ENCODE peak calls at places on chromosome 21, in six cellular contexts. One of them, this sample, is unnamed.

GRCh38 chr21:38303300-38303699 is 46.5 kb downstream of the KCNJ15 start:
- DNase-seq in neural progenitor cell: no peak
- DNase-seq in activated CD4-positive, alpha-beta T cell treated with anti-CD3 and anti-CD28 coated beads, Interleukin-2, amount 50 U/mL, for 1 hour: no peak
- DNase-seq in amniotic stem cell: peak
- DNase-seq in T-helper 1 cell: no peak
- DNase-seq in GM12865: no peak
- DNase-seq in this sample: no peak

GRCh38 chr21:36704958-36705678 is 6.2 kb downstream of the SIM2 start:
- DNase-seq in neural progenitor cell: peak
- DNase-seq in GM12865: no peak
- DNase-seq in amniotic stem cell: no peak
- DNase-seq in T-helper 1 cell: no peak
- DNase-seq in activated CD4-positive, alpha-beta T cell treated with anti-CD3 and anti-CD28 coated beads, Interleukin-2, amount 50 U/mL, for 1 hour: no peak
- DNase-seq in this sample: peak

GRCh38 chr21:44734841-44735240 is 23.5 kb upstream of the TSPEAR start:
- DNase-seq in neural progenitor cell: no peak
- DNase-seq in activated CD4-positive, alpha-beta T cell treated with anti-CD3 and anti-CD28 coated beads, Interleukin-2, amount 50 U/mL, for 1 hour: no peak
- DNase-seq in GM12865: no peak
- DNase-seq in T-helper 1 cell: no peak
- DNase-seq in amniotic stem cell: no peak
- DNase-seq in this sample: no peak

GRCh38 chr21:43997766-43998742 is 14.1 kb upstream of the TRAPPC10 start:
- DNase-seq in GM12865: no peak
- DNase-seq in activated CD4-positive, alpha-beta T cell treated with anti-CD3 and anti-CD28 coated beads, Interleukin-2, amount 50 U/mL, for 1 hour: no peak
- DNase-seq in T-helper 1 cell: no peak
- DNase-seq in neural progenitor cell: no peak
- DNase-seq in amniotic stem cell: no peak
- DNase-seq in this sample: no peak

GRCh38 chr21:26438976-26439375 is 134.1 kb downstream of the CYYR1 start:
- DNase-seq in activated CD4-positive, alpha-beta T cell treated with anti-CD3 and anti-CD28 coated beads, Interleukin-2, amount 50 U/mL, for 1 hour: no peak
- DNase-seq in T-helper 1 cell: no peak
- DNase-seq in neural progenitor cell: no peak
- DNase-seq in amniotic stem cell: no peak
- DNase-seq in GM12865: no peak
- DNase-seq in this sample: no peak

GRCh38 chr21:38349111-38349746 is 92.4 kb downstream of the KCNJ15 start:
- DNase-seq in amniotic stem cell: peak
- DNase-seq in T-helper 1 cell: no peak
- DNase-seq in neural progenitor cell: no peak
- DNase-seq in GM12865: no peak
- DNase-seq in activated CD4-positive, alpha-beta T cell treated with anti-CD3 and anti-CD28 coated beads, Interleukin-2, amount 50 U/mL, for 1 hour: no peak
- DNase-seq in this sample: no peak

GRCh38 chr21:39444406-39445145 is 1.0 kb downstream of the LCA5L start:
- DNase-seq in GM12865: no peak
- DNase-seq in T-helper 1 cell: no peak
- DNase-seq in amniotic stem cell: peak
- DNase-seq in activated CD4-positive, alpha-beta T cell treated with anti-CD3 and anti-CD28 coated beads, Interleukin-2, amount 50 U/mL, for 1 hour: no peak
- DNase-seq in neural progenitor cell: peak
- DNase-seq in this sample: peak

GRCh38 chr21:29145354-29145782 is 14.9 kb downstream of the MAP3K7CL start:
- DNase-seq in amniotic stem cell: peak
- DNase-seq in neural progenitor cell: no peak
- DNase-seq in activated CD4-positive, alpha-beta T cell treated with anti-CD3 and anti-CD28 coated beads, Interleukin-2, amount 50 U/mL, for 1 hour: no peak
- DNase-seq in T-helper 1 cell: no peak
- DNase-seq in GM12865: no peak
- DNase-seq in this sample: no peak

GRCh38 chr21:38472709-38473108 is 25.6 kb downstream of the ERG start:
- DNase-seq in amniotic stem cell: no peak
- DNase-seq in GM12865: no peak
- DNase-seq in activated CD4-positive, alpha-beta T cell treated with anti-CD3 and anti-CD28 coated beads, Interleukin-2, amount 50 U/mL, for 1 hour: no peak
- DNase-seq in neural progenitor cell: no peak
- DNase-seq in T-helper 1 cell: no peak
- DNase-seq in this sample: peak

GRCh38 chr21:30207252-30207579 is 8.7 kb downstream of the CLDN8 start:
- DNase-seq in activated CD4-positive, alpha-beta T cell treated with anti-CD3 and anti-CD28 coated beads, Interleukin-2, amount 50 U/mL, for 1 hour: no peak
- DNase-seq in T-helper 1 cell: no peak
- DNase-seq in GM12865: no peak
- DNase-seq in amniotic stem cell: no peak
- DNase-seq in neural progenitor cell: no peak
- DNase-seq in this sample: no peak

GRCh38 chr21:43861716-43862115 is 3.3 kb upstream of the AGPAT3 start:
- DNase-seq in activated CD4-positive, alpha-beta T cell treated with anti-CD3 and anti-CD28 coated beads, Interleukin-2, amount 50 U/mL, for 1 hour: no peak
- DNase-seq in GM12865: no peak
- DNase-seq in neural progenitor cell: no peak
- DNase-seq in T-helper 1 cell: no peak
- DNase-seq in amniotic stem cell: no peak
- DNase-seq in this sample: no peak

GRCh38 chr21:38716942-38717341 is 88.8 kb upstream of the ETS2 start:
- DNase-seq in T-helper 1 cell: no peak
- DNase-seq in amniotic stem cell: no peak
- DNase-seq in activated CD4-positive, alpha-beta T cell treated with anti-CD3 and anti-CD28 coated beads, Interleukin-2, amount 50 U/mL, for 1 hour: no peak
- DNase-seq in GM12865: no peak
- DNase-seq in neural progenitor cell: no peak
- DNase-seq in this sample: no peak

GRCh38 chr21:41349607-41350390 is 12.0 kb upstream of the MX2 start:
- DNase-seq in neural progenitor cell: no peak
- DNase-seq in GM12865: no peak
- DNase-seq in amniotic stem cell: no peak
- DNase-seq in T-helper 1 cell: no peak
- DNase-seq in activated CD4-positive, alpha-beta T cell treated with anti-CD3 and anti-CD28 coated beads, Interleukin-2, amount 50 U/mL, for 1 hour: no peak
- DNase-seq in this sample: no peak

GRCh38 chr21:41877901-41878830 is 978 bp downstream of the PRDM15 start:
- DNase-seq in neural progenitor cell: no peak
- DNase-seq in amniotic stem cell: peak
- DNase-seq in GM12865: peak
- DNase-seq in activated CD4-positive, alpha-beta T cell treated with anti-CD3 and anti-CD28 coated beads, Interleukin-2, amount 50 U/mL, for 1 hour: peak
- DNase-seq in T-helper 1 cell: peak
- DNase-seq in this sample: peak

GRCh38 chr21:34885636-34886553 is 163.2 kb downstream of the RUNX1 start:
- DNase-seq in neural progenitor cell: peak
- DNase-seq in GM12865: no peak
- DNase-seq in amniotic stem cell: no peak
- DNase-seq in T-helper 1 cell: no peak
- DNase-seq in activated CD4-positive, alpha-beta T cell treated with anti-CD3 and anti-CD28 coated beads, Interleukin-2, amount 50 U/mL, for 1 hour: peak
- DNase-seq in this sample: peak

GRCh38 chr21:16022121-16022520 is 292.3 kb downstream of the USP25 start:
- DNase-seq in activated CD4-positive, alpha-beta T cell treated with anti-CD3 and anti-CD28 coated beads, Interleukin-2, amount 50 U/mL, for 1 hour: no peak
- DNase-seq in amniotic stem cell: no peak
- DNase-seq in neural progenitor cell: no peak
- DNase-seq in GM12865: no peak
- DNase-seq in T-helper 1 cell: no peak
- DNase-seq in this sample: no peak

GRCh38 chr21:35075546-35075945 is 26.4 kb upstream of the RUNX1 start:
- DNase-seq in GM12865: no peak
- DNase-seq in neural progenitor cell: no peak
- DNase-seq in activated CD4-positive, alpha-beta T cell treated with anti-CD3 and anti-CD28 coated beads, Interleukin-2, amount 50 U/mL, for 1 hour: no peak
- DNase-seq in amniotic stem cell: no peak
- DNase-seq in T-helper 1 cell: no peak
- DNase-seq in this sample: no peak

This sample was measured in GM23338.